ENCODE peak calls at places on chromosomes 13 and 19, in ten cellular contexts. G is HFF-Myc, S is GM23338, U is mesothelial cell of epicardium, T is sciatic nerve, X is T-helper 17 cell, H is NCI-H345, W is retina, E is fibroblast of mammary gland, Q is body of pancreas. K is an unnamed sample.

GRCh38 chr19:50490991-50491472 is 14.4 kb upstream of the GARIN5A start:
- DNase-seq in G (no peak), S (no peak), U (no peak), T (no peak), X (no peak), H (no peak), W (no peak), E (no peak), Q (no peak), K (no peak)

GRCh38 chr13:32829269-32829668 is 187.0 kb upstream of the KL start:
- DNase-seq in G (no peak), S (no peak), U (no peak), T (no peak), X (no peak), H (no peak), W (no peak), E (no peak), Q (no peak), K (no peak)

GRCh38 chr19:42121666-42122069 is 10.6 kb downstream of the POU2F2 start:
- DNase-seq in G (peak), S (peak), U (no peak), T (peak), X (peak), H (no peak), W (no peak), E (peak), Q (no peak), K (no peak)

GRCh38 chr13:98951266-98951665 is 26.6 kb downstream of the DOCK9 start:
- DNase-seq in G (no peak), S (no peak), U (no peak), T (no peak), X (no peak), H (no peak), W (no peak), E (no peak), Q (no peak), K (no peak)

GRCh38 chr19:38780443-38780842 is 7.1 kb upstream of the LGALS7 start:
- DNase-seq in G (no peak), S (no peak), U (no peak), T (no peak), X (no peak), H (no peak), W (no peak), E (no peak), Q (no peak), K (no peak)

GRCh38 chr19:41149831-41150230 is 35.6 kb downstream of the CYP2F1 start:
- DNase-seq in G (no peak), S (no peak), U (no peak), T (no peak), X (no peak), H (no peak), W (no peak), E (no peak), Q (no peak), K (no peak)

GRCh38 chr19:9945319-9945966 is 9.1 kb upstream of the OLFM2 start:
- DNase-seq in G (peak), S (peak), U (peak), T (peak), X (no peak), H (no peak), W (peak), E (peak), Q (peak), K (no peak)

GRCh38 chr19:34096020-34096915 is 76.0 kb upstream of the LSM14A start:
- DNase-seq in G (peak), S (peak), U (no peak), T (no peak), X (no peak), H (peak), W (peak), E (peak), Q (no peak), K (peak)

GRCh38 chr19:35843676-35844481 is 8.4 kb downstream of the NPHS1 start:
- DNase-seq in G (no peak), S (peak), U (no peak), T (no peak), X (no peak), H (no peak), W (peak), E (peak), Q (peak), K (no peak)

GRCh38 chr19:50921391-50922315 is 10.5 kb upstream of the KLK4 start:
- DNase-seq in G (no peak), S (peak), U (no peak), T (peak), X (no peak), H (peak), W (no peak), E (peak), Q (no peak), K (peak)

GRCh38 chr19:50875795-50876422 is 2.7 kb downstream of the KLK2 start:
- DNase-seq in G (no peak), S (no peak), U (no peak), T (no peak), X (no peak), H (no peak), W (no peak), E (no peak), Q (no peak), K (no peak)

GRCh38 chr13:27822258-27822872 is 30.1 kb downstream of the GSX1 start:
- DNase-seq in G (no peak), S (peak), U (no peak), T (no peak), X (no peak), H (no peak), W (no peak), E (peak), Q (no peak), K (no peak)

GRCh38 chr13:82803341-82803740 is 1078.9 kb downstream of the SLITRK1 start:
- DNase-seq in G (no peak), S (no peak), U (no peak), T (no peak), X (no peak), H (no peak), W (no peak), E (peak), Q (no peak), K (no peak)

GRCh38 chr19:4061683-4062575 is 4.8 kb downstream of the ZBTB7A start:
- DNase-seq in G (no peak), S (peak), U (no peak), T (no peak), X (no peak), H (no peak), W (no peak), E (peak), Q (peak), K (no peak)

GRCh38 chr13:85265296-85265695 is 533.9 kb downstream of the SLITRK6 start:
- DNase-seq in G (no peak), S (no peak), U (no peak), T (no peak), X (no peak), H (no peak), W (no peak), E (no peak), Q (no peak), K (no peak)

GRCh38 chr13:46022476-46022875 is 30.1 kb downstream of the ZC3H13 start:
- DNase-seq in G (no peak), S (no peak), U (no peak), T (no peak), X (no peak), H (no peak), W (no peak), E (peak), Q (no peak), K (no peak)

GRCh38 chr19:2702170-2703076 is at the start of gene GNG7:
- DNase-seq in G (no peak), S (peak), U (peak), T (peak), X (peak), H (peak), W (peak), E (peak), Q (peak), K (peak)

GRCh38 chr19:17073869-17074627 is 1.2 kb downstream of the HAUS8 start:
- DNase-seq in G (no peak), S (peak), U (no peak), T (no peak), X (no peak), H (peak), W (no peak), E (no peak), Q (no peak), K (peak)

GRCh38 chr13:40549500-40550094 is 116.8 kb downstream of the FOXO1 start:
- DNase-seq in G (no peak), S (no peak), U (no peak), T (no peak), X (no peak), H (no peak), W (no peak), E (peak), Q (no peak), K (no peak)

GRCh38 chr19:531753-532571 is at the start of gene CDC34:
- DNase-seq in G (no peak), S (no peak), U (no peak), T (no peak), X (no peak), H (no peak), W (peak), E (no peak), Q (no peak), K (no peak)

GRCh38 chr19:35518313-35518712 is 4.9 kb upstream of the DMKN start:
- DNase-seq in G (peak), S (no peak), U (no peak), T (no peak), X (no peak), H (no peak), W (no peak), E (peak), Q (no peak), K (no peak)

GRCh38 chr13:59120297-59120843 is 1043.4 kb downstream of the DIAPH3 start:
- DNase-seq in G (no peak), S (no peak), U (no peak), T (no peak), X (no peak), H (no peak), W (no peak), E (no peak), Q (no peak), K (no peak)

GRCh38 chr13:40485611-40486517 is 180.6 kb downstream of the FOXO1 start:
- DNase-seq in G (no peak), S (no peak), U (no peak), T (no peak), X (peak), H (no peak), W (no peak), E (no peak), Q (no peak), K (no peak)

GRCh38 chr19:19900124-19900523 is 622 bp upstream of the ZNF93 start:
- DNase-seq in G (no peak), S (peak), U (no peak), T (no peak), X (no peak), H (no peak), W (no peak), E (peak), Q (no peak), K (peak)

GRCh38 chr19:52778811-52779210 is 7.8 kb downstream of the ZNF600 start:
- DNase-seq in G (no peak), S (no peak), U (no peak), T (no peak), X (no peak), H (no peak), W (no peak), E (no peak), Q (no peak), K (no peak)

GRCh38 chr19:10719466-10719961 is 1.6 kb downstream of the DNM2 start:
- DNase-seq in G (no peak), S (no peak), U (no peak), T (no peak), X (no peak), H (no peak), W (no peak), E (no peak), Q (peak), K (no peak)

GRCh38 chr13:96273196-96273595 is 183.3 kb downstream of the HS6ST3 start:
- DNase-seq in G (no peak), S (no peak), U (no peak), T (no peak), X (no peak), H (peak), W (no peak), E (no peak), Q (no peak), K (no peak)

K was measured in NCI-H1092 treated with DMSO at 0.1 percent for 48 hours.